ENCODE peak calls at places on chromosomes 12 and 14, in eight cellular contexts. V is thoracic aorta; N is effector memory CD4-positive, alpha-beta T cell; S is RWPE2; J is fibroblast of lung; G is adrenal gland; W is pancreas; E is neural progenitor cell. U is an unnamed sample. For H3K36me3 and H3K27me3, the result is how much of the 10 kb centered on the place peaks cover.

GRCh38 chr12:40312982-40313576 is 88.3 kb downstream of the LRRK2 start:
- DNase-seq in V (no peak), N (no peak), S (no peak), J (peak), G (no peak), W (no peak), E (no peak), U (no peak)

GRCh38 chr14:69138189-69138535 is 14.8 kb downstream of the DCAF5 start:
- DNase-seq in V (no peak), N (no peak), S (no peak), J (peak), G (no peak), W (no peak), E (peak), U (no peak)

GRCh38 chr12:124434951-124435805 is 132.2 kb downstream of the NCOR2 start:
- DNase-seq in V (no peak), N (no peak), S (no peak), J (no peak), G (no peak), W (no peak), E (peak), U (peak)

GRCh38 chr12:38417101-38417500 is 100.5 kb downstream of the ALG10B start:
- DNase-seq in V (no peak), N (no peak), S (no peak), J (no peak), G (no peak), W (no peak), E (no peak), U (no peak)

GRCh38 chr12:94557896-94558295 is 92.5 kb downstream of the TMCC3 start:
- DNase-seq in V (no peak), N (no peak), S (no peak), J (no peak), G (no peak), W (no peak), E (no peak), U (no peak)

GRCh38 chr14:103232338-103232808 is 101.7 kb upstream of the EIF5 start:
- DNase-seq in V (no peak), N (no peak), S (no peak), J (no peak), G (no peak), W (no peak), E (peak), U (peak)

GRCh38 chr12:12449533-12450025 is 92.7 kb downstream of the BORCS5 start:
- DNase-seq in V (peak), N (no peak), S (no peak), J (no peak), G (peak), W (no peak), E (no peak), U (no peak)

GRCh38 chr12:15520083-15520482 is 197.8 kb downstream of the PTPRO start:
- DNase-seq in V (no peak), N (no peak), S (no peak), J (no peak), G (no peak), W (no peak), E (peak), U (peak)

GRCh38 chr14:83988274-83988673 is 1541.7 kb upstream of the FLRT2 start:
- DNase-seq in V (no peak), N (no peak), S (no peak), J (no peak), G (no peak), W (no peak), E (no peak), U (no peak)

GRCh38 chr14:78083837-78084236 is 86.3 kb upstream of the NRXN3 start:
- DNase-seq in V (no peak), N (no peak), S (no peak), J (no peak), G (no peak), W (no peak), E (no peak), U (no peak)

GRCh38 chr12:69633061-69633460 is 22.4 kb upstream of the LRRC10 start:
- DNase-seq in V (no peak), N (no peak), S (no peak), J (no peak), G (no peak), W (no peak), E (peak), U (peak)

GRCh38 chr14:55767291-55767690 is 187.3 kb downstream of the KTN1 start:
- DNase-seq in V (no peak), N (no peak), S (no peak), J (no peak), G (no peak), W (no peak), E (no peak), U (no peak)

GRCh38 chr14:32492482-32492881 is 163.4 kb downstream of the AKAP6 start:
- DNase-seq in V (no peak), N (no peak), S (no peak), J (peak), G (no peak), W (no peak), E (no peak), U (no peak)

GRCh38 chr12:124259168-124260066 is 35.5 kb upstream of the RFLNA start:
- DNase-seq in V (no peak), N (no peak), S (no peak), J (no peak), G (peak), W (no peak), E (no peak), U (no peak)

GRCh38 chr14:92690171-92691011 is 58.0 kb downstream of the LGMN start:
- DNase-seq in V (no peak), N (no peak), S (peak), J (peak), G (no peak), W (peak), E (no peak), U (no peak)

GRCh38 chr12:106901276-106901675 is 54.4 kb upstream of the TMEM263 start:
- DNase-seq in V (no peak), N (no peak), S (no peak), J (peak), G (no peak), W (no peak), E (no peak), U (no peak)

GRCh38 chr12:111451232-111451631 is 45.5 kb downstream of the SH2B3 start:
- DNase-seq in V (no peak), N (no peak), S (no peak), J (no peak), G (no peak), W (no peak), E (no peak), U (no peak)

GRCh38 chr12:53956251-53956887 is 1.7 kb downstream of the HOXC12 start:
- DNase-seq in V (no peak), N (no peak), S (peak), J (no peak), G (no peak), W (peak), E (no peak), U (no peak)

GRCh38 chr14:36784541-36784940 is 122.9 kb downstream of the PAX9 start:
- DNase-seq in V (no peak), N (no peak), S (no peak), J (peak), G (no peak), W (no peak), E (no peak), U (no peak)

GRCh38 chr12:27333311-27334009 is 824 bp downstream of the BMAL2 start:
- DNase-seq in V (no peak), N (peak), S (no peak), J (no peak), G (no peak), W (peak), E (peak), U (peak)

GRCh38 chr12:116673713-116674112 is 64.2 kb downstream of the SPRING1 start:
- DNase-seq in V (no peak), N (no peak), S (no peak), J (no peak), G (no peak), W (no peak), E (peak), U (no peak)

GRCh38 chr12:116667752-116668151 is 70.1 kb downstream of the SPRING1 start:
- DNase-seq in V (no peak), N (no peak), S (no peak), J (no peak), G (no peak), W (no peak), E (no peak), U (no peak)

GRCh38 chr12:116672842-116673516 is 64.9 kb downstream of the SPRING1 start:
- DNase-seq in V (no peak), N (no peak), S (no peak), J (no peak), G (no peak), W (no peak), E (no peak), U (no peak)

GRCh38 chr12:116672010-116672409 is 65.9 kb downstream of the SPRING1 start:
- DNase-seq in V (no peak), N (no peak), S (no peak), J (no peak), G (no peak), W (no peak), E (no peak), U (no peak)

GRCh38 chr12:116670859-116671258 is 67.0 kb downstream of the SPRING1 start:
- DNase-seq in V (no peak), N (no peak), S (no peak), J (no peak), G (no peak), W (no peak), E (no peak), U (no peak)
- H3K4me3 ChIP-seq in V (no peak), N (no peak), S (no peak), J (no peak), G (no peak), W (no peak), E (no peak), U (no peak)

GRCh38 chr12:55693323-55694187 is 14.1 kb downstream of the ITGA7 start:
- DNase-seq in V (no peak), N (no peak), S (no peak), J (no peak), G (no peak), W (no peak), E (no peak), U (peak)
- H3K36me3 ChIP-seq in V (half or more), N (under half), S (under half), J (under half), G (under half), W (under half), E (under half), U (under half)

DNA sequence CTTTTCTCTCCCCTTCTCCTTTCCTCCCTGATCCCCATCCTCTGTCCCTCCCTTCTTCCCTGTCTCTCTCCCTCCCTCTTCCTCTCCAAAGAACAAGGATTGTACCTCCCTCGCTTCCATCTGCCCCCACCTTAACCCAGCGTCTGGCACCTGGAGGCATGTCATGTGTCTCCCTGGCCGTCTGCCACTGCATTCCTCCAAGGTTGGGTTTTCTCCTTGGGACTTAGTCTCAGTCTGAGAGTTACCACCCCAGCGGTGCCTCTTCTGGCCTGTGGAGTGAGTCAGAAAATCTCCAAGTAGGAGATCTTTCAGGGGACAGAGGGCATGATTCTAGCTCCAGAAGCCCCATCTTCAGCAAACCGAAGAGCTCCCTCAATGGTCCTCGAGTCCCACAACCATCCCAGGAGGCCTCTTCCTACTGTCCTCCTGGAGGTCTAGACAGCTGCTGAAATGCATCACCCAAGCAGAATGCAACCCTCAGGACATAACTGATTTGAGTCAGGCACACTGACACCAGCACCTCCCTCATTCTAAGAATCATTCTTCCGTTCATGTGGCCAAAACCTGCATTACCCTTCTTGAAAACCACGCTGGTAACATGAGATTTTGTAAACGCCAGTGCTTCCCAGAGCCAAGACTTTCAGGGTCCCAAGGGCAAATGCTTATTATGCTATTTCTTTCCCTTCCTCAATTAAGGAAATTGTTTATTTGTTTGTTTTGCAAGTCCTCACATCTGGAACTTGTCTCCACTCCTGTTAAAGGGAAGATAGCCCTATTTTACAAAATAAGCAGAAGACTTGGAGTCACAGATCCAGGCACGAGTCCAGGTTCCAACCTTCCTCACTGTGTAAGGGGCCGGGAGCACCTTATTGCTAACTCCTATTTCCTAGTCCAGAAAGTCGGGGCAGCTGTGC is 463.2 kb downstream of the BCL11B start:
- DNase-seq in V (no peak), N (no peak), S (no peak), J (no peak), G (no peak), W (no peak), E (no peak), U (no peak)
- H3K27me3 ChIP-seq in V (under half), N (under half), S (under half), J (under half), G (under half), W (under half), E (under half), U (under half)

DNA sequence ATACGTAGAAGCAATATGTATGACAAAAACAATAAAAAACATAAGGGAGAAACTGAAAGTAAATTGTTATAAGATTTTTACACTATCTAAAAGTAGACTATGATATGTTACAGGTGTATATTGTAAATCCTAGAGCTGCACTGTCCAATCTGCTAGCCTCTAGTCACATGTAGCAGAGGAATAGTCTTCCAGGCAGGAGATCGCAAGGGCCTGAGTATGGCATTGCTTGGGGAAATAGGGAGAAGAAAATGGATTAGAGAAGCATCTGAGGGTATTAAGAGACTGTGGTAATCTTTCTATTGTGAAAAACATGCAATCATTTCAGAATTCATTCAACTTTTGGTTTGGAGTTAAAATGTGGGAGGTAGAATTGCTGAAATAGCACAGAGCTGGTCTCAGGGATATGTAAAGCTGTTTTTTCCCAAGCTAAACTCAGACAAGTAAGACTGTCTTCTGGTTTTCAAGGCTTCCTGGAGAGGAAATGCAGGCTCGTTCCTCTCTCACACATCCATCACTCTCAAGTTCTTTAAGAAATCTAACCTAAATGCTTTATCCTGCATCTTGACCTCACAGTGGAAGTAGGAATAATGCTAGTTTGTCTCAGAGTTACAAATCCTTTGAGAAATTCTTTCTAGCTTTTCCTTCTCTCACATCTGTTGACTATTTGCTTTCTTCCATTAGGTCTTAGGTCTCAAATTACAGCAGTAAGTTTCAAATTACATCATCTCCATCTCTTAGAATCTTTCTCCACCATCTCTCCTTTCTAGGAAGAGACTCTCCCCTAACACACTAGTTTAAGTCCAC is 7.6 kb upstream of the CCDC184 start:
- DNase-seq in V (no peak), N (no peak), S (no peak), J (no peak), G (no peak), W (no peak), E (no peak), U (peak)
- H3K4me3 ChIP-seq in V (no peak), N (no peak), S (no peak), J (no peak), G (no peak), W (no peak), E (no peak), U (no peak)

GRCh38 chr14:54589076-54589475 is 22.1 kb downstream of the SAMD4A start:
- DNase-seq in V (no peak), N (no peak), S (no peak), J (peak), G (no peak), W (no peak), E (no peak), U (no peak)
- H3K36me3 ChIP-seq in V (under half), N (under half), S (under half), J (under half), G (under half), W (under half), E (under half), U (under half)

GRCh38 chr12:132374821-132375445 is 45.5 kb upstream of the GALNT9 start:
- DNase-seq in V (no peak), N (no peak), S (peak), J (no peak), G (no peak), W (peak), E (no peak), U (no peak)
- H3K27me3 ChIP-seq in V (under half), N (under half), S (half or more), J (under half), G (half or more), W (under half), E (half or more), U (under half)

GRCh38 chr12:72272731-72273498 is 745 bp downstream of the TRHDE start:
- DNase-seq in V (no peak), N (no peak), S (no peak), J (peak), G (no peak), W (peak), E (peak), U (peak)
- H3K4me3 ChIP-seq in V (peak), N (no peak), S (no peak), J (peak), G (no peak), W (peak), E (peak), U (peak)

GRCh38 chr12:131720921-131721320 is 10.0 kb downstream of the SFSWAP start:
- DNase-seq in V (no peak), N (no peak), S (peak), J (peak), G (peak), W (no peak), E (no peak), U (no peak)
- H3K36me3 ChIP-seq in V (under half), N (half or more), S (half or more), J (under half), G (half or more), W (under half), E (under half), U (under half)

U was measured in H7.